ENCODE peak calls at places on chromosomes 12 and 14, in five cellular contexts. One of them, this sample, is unnamed.

GRCh38 chr12:3872800-3873636 is at the start of gene PARP11:
- DNase-seq in brain microvascular endothelial cell: peak
- DNase-seq in mesendoderm: peak
- DNase-seq in sigmoid colon: peak
- DNase-seq in activated CD4-positive, CD25-positive, alpha-beta regulatory T cell: peak
- DNase-seq in this sample: peak

GRCh38 chr12:110498984-110499706 is 2.8 kb downstream of the VPS29 start:
- DNase-seq in mesendoderm: no peak
- DNase-seq in brain microvascular endothelial cell: peak
- DNase-seq in sigmoid colon: no peak
- DNase-seq in activated CD4-positive, CD25-positive, alpha-beta regulatory T cell: no peak
- DNase-seq in this sample: no peak

GRCh38 chr12:69687390-69687789 is 11.7 kb downstream of the BEST3 start:
- DNase-seq in sigmoid colon: no peak
- DNase-seq in mesendoderm: no peak
- DNase-seq in brain microvascular endothelial cell: no peak
- DNase-seq in activated CD4-positive, CD25-positive, alpha-beta regulatory T cell: no peak
- DNase-seq in this sample: no peak

GRCh38 chr14:54808326-54809161 is 94.1 kb downstream of the GCH1 start:
- DNase-seq in brain microvascular endothelial cell: no peak
- DNase-seq in sigmoid colon: no peak
- DNase-seq in activated CD4-positive, CD25-positive, alpha-beta regulatory T cell: no peak
- DNase-seq in mesendoderm: no peak
- DNase-seq in this sample: no peak

GRCh38 chr14:26925876-26926584 is 328.2 kb upstream of the NOVA1 start:
- DNase-seq in activated CD4-positive, CD25-positive, alpha-beta regulatory T cell: no peak
- DNase-seq in sigmoid colon: no peak
- DNase-seq in brain microvascular endothelial cell: no peak
- DNase-seq in mesendoderm: peak
- DNase-seq in this sample: peak

GRCh38 chr14:23831591-23831990 is 122.0 kb upstream of the DHRS4 start:
- DNase-seq in mesendoderm: no peak
- DNase-seq in sigmoid colon: no peak
- DNase-seq in brain microvascular endothelial cell: no peak
- DNase-seq in activated CD4-positive, CD25-positive, alpha-beta regulatory T cell: no peak
- DNase-seq in this sample: peak

GRCh38 chr14:85195872-85196477 is 334.0 kb upstream of the FLRT2 start:
- DNase-seq in sigmoid colon: no peak
- DNase-seq in brain microvascular endothelial cell: peak
- DNase-seq in mesendoderm: peak
- DNase-seq in activated CD4-positive, CD25-positive, alpha-beta regulatory T cell: no peak
- DNase-seq in this sample: no peak

GRCh38 chr12:48978291-48978740 is at the start of gene WNT1:
- DNase-seq in brain microvascular endothelial cell: no peak
- DNase-seq in activated CD4-positive, CD25-positive, alpha-beta regulatory T cell: no peak
- DNase-seq in sigmoid colon: no peak
- DNase-seq in mesendoderm: no peak
- DNase-seq in this sample: no peak

GRCh38 chr14:21537088-21537424 is 10.9 kb upstream of the SALL2 start:
- DNase-seq in mesendoderm: no peak
- DNase-seq in brain microvascular endothelial cell: no peak
- DNase-seq in sigmoid colon: no peak
- DNase-seq in activated CD4-positive, CD25-positive, alpha-beta regulatory T cell: no peak
- DNase-seq in this sample: no peak

GRCh38 chr12:96053476-96054261 is 18.3 kb upstream of the LTA4H start:
- DNase-seq in brain microvascular endothelial cell: no peak
- DNase-seq in mesendoderm: no peak
- DNase-seq in activated CD4-positive, CD25-positive, alpha-beta regulatory T cell: no peak
- DNase-seq in sigmoid colon: no peak
- DNase-seq in this sample: no peak

GRCh38 chr12:24899503-24900098 is 49.3 kb downstream of the BCAT1 start:
- DNase-seq in mesendoderm: no peak
- DNase-seq in brain microvascular endothelial cell: no peak
- DNase-seq in sigmoid colon: no peak
- DNase-seq in activated CD4-positive, CD25-positive, alpha-beta regulatory T cell: no peak
- DNase-seq in this sample: no peak

GRCh38 chr12:118813778-118814359 is 167.5 kb upstream of the SRRM4 start:
- DNase-seq in mesendoderm: peak
- DNase-seq in brain microvascular endothelial cell: no peak
- DNase-seq in sigmoid colon: no peak
- DNase-seq in activated CD4-positive, CD25-positive, alpha-beta regulatory T cell: no peak
- DNase-seq in this sample: no peak

GRCh38 chr14:51188566-51189185 is 51.4 kb upstream of the TMX1 start:
- DNase-seq in brain microvascular endothelial cell: no peak
- DNase-seq in activated CD4-positive, CD25-positive, alpha-beta regulatory T cell: no peak
- DNase-seq in sigmoid colon: no peak
- DNase-seq in mesendoderm: no peak
- DNase-seq in this sample: no peak